ENCODE peak calls at places on chromosome 11, in seven cellular contexts. H, T, O, L, N, S and K are unnamed samples.
A peak's percentile ranks its signal among the peaks of the same experiment; 100 is the strongest.

GRCh38 chr11:60165538-60165937 is 17.3 kb downstream of the MS4A6A start:
- DNase-seq in T (no peak), N (no peak), L (no peak), H (no peak), S (no peak), O (no peak), K (no peak)

GRCh38 chr11:88307749-88308425 is 29.6 kb downstream of the CTSC start:
- DNase-seq in O (no peak), L (no peak), N (no peak), H (no peak), S (no peak), T (no peak), K (no peak)

GRCh38 chr11:73510877-73511276 is 87.0 kb downstream of the FAM168A start:
- DNase-seq in S (no peak), O (no peak), T (no peak), N (no peak), H (no peak), L (no peak), K (no peak)

GRCh38 chr11:57703341-57703740 is 8.7 kb downstream of the MED19 start:
- DNase-seq in L (no peak), T (no peak), S (no peak), N (no peak), O (no peak), H (no peak), K (no peak)

GRCh38 chr11:18778468-18778867 is 13.1 kb downstream of the PTPN5 start:
- DNase-seq in H (no peak), L (no peak), N (no peak), T (no peak), O (no peak), S (no peak), K (no peak)

GRCh38 chr11:118054712-118055640 is 21.9 kb upstream of the TMPRSS4 start:
- DNase-seq in L (no peak), T (no peak), N (no peak), O (no peak), S (no peak), H (no peak), K (no peak)

GRCh38 chr11:61919113-61919840 is 1.9 kb upstream of the RAB3IL1 start:
- DNase-seq in H (no peak), L (no peak), N (no peak), T (no peak), O (no peak), S (no peak), K (no peak)

GRCh38 chr11:61828379-61828628 is 204 bp downstream of the FADS2 start:
- DNase-seq in N (no peak), H (no peak), T (no peak), L (no peak), S (no peak), O (no peak), K (no peak)

GRCh38 chr11:96648991-96649390 is 259.2 kb downstream of the JRKL start:
- DNase-seq in N (no peak), T (no peak), S (no peak), O (no peak), H (no peak), L (no peak), K (no peak)

GRCh38 chr11:2919837-2920236 is 9.4 kb downstream of the PHLDA2 start:
- DNase-seq in N (no peak), T (no peak), O (no peak), L (no peak), S (no peak), H (no peak), K (no peak)

GRCh38 chr11:99020324-99021225 is at the start of gene CNTN5:
- DNase-seq in H (peak; percentile 69), S (no peak), T (no peak), L (no peak), N (no peak), O (no peak), K (peak; percentile 43)

GRCh38 chr11:78415338-78415737 is 2.3 kb downstream of the GAB2 start:
- DNase-seq in S (no peak), O (no peak), N (no peak), H (no peak), L (no peak), T (no peak), K (no peak)

GRCh38 chr11:58742140-58742539 is 10.4 kb upstream of the GLYAT start:
- DNase-seq in O (no peak), H (no peak), L (no peak), N (no peak), T (no peak), S (no peak), K (no peak)

GRCh38 chr11:78138694-78139421 is 568 bp downstream of the ALG8 start:
- DNase-seq in L (no peak), H (peak; percentile 58), S (no peak), N (no peak), T (no peak), O (no peak), K (no peak)

GRCh38 chr11:124643605-124644425 is 21.2 kb downstream of the TBRG1 start:
- DNase-seq in L (no peak), H (no peak), T (no peak), O (no peak), S (no peak), N (no peak), K (no peak)

GRCh38 chr11:87754685-87755084 is 420.6 kb downstream of the RAB38 start:
- DNase-seq in T (no peak), N (no peak), H (no peak), L (no peak), S (no peak), O (no peak), K (no peak)

GRCh38 chr11:59698506-59698905 is 15.1 kb downstream of the OR10V1 start:
- DNase-seq in N (no peak), O (no peak), T (no peak), H (no peak), L (no peak), S (no peak), K (no peak)

GRCh38 chr11:134488512-134488911 is 76.5 kb upstream of the B3GAT1 start:
- DNase-seq in H (no peak), L (no peak), O (no peak), S (no peak), N (no peak), T (no peak), K (no peak)